ENCODE peak calls at places on chromosomes 7 and 10, in nine cellular contexts. One of them, this sample, is unnamed.
A peak's percentile ranks its signal among the peaks of the same experiment; 100 is the strongest.

GRCh38 chr7:80856769-80857168 is 62.1 kb downstream of the SEMA3C start:
- DNase-seq in H54: no peak
- DNase-seq in lower leg skin: no peak
- DNase-seq in ovary: no peak
- DNase-seq in K562: no peak
- DNase-seq in uterus: no peak
- DNase-seq in spleen: no peak
- DNase-seq in transverse colon: no peak
- DNase-seq in heart left ventricle: no peak
- DNase-seq in this sample: no peak

GRCh38 chr7:140390466-140391190 is 7.7 kb downstream of the SLC37A3 start:
- DNase-seq in H54: no peak
- DNase-seq in lower leg skin: no peak
- DNase-seq in ovary: no peak
- DNase-seq in K562: no peak
- DNase-seq in uterus: no peak
- DNase-seq in spleen: peak; percentile 72
- DNase-seq in transverse colon: no peak
- DNase-seq in heart left ventricle: no peak
- DNase-seq in this sample: no peak

GRCh38 chr7:140017543-140017942 is 45.2 kb downstream of the PARP12 start:
- DNase-seq in H54: no peak
- DNase-seq in lower leg skin: no peak
- DNase-seq in ovary: no peak
- DNase-seq in K562: no peak
- DNase-seq in uterus: no peak
- DNase-seq in spleen: peak; percentile 45
- DNase-seq in transverse colon: no peak
- DNase-seq in heart left ventricle: no peak
- DNase-seq in this sample: no peak

GRCh38 chr7:33959676-33960075 is 54.3 kb downstream of the BMPER start:
- DNase-seq in H54: no peak
- DNase-seq in lower leg skin: no peak
- DNase-seq in ovary: no peak
- DNase-seq in K562: no peak
- DNase-seq in uterus: no peak
- DNase-seq in spleen: no peak
- DNase-seq in transverse colon: no peak
- DNase-seq in heart left ventricle: no peak
- DNase-seq in this sample: no peak

GRCh38 chr7:129969881-129970446 is 17.2 kb upstream of the UBE2H start:
- DNase-seq in H54: peak; percentile 54
- DNase-seq in lower leg skin: peak; percentile 70
- DNase-seq in ovary: no peak
- DNase-seq in K562: peak; percentile 47
- DNase-seq in uterus: peak; percentile 36
- DNase-seq in spleen: peak; percentile 19
- DNase-seq in transverse colon: peak; percentile 41
- DNase-seq in heart left ventricle: no peak
- DNase-seq in this sample: no peak

GRCh38 chr7:143385891-143386781 is 5.0 kb downstream of the ZYX start:
- DNase-seq in H54: no peak
- DNase-seq in lower leg skin: no peak
- DNase-seq in ovary: peak; percentile 66
- DNase-seq in K562: no peak
- DNase-seq in uterus: peak; percentile 58
- DNase-seq in spleen: peak; percentile 88
- DNase-seq in transverse colon: no peak
- DNase-seq in heart left ventricle: no peak
- DNase-seq in this sample: peak; percentile 84

GRCh38 chr7:157633465-157634185 is 296.8 kb downstream of the DNAJB6 start:
- DNase-seq in H54: no peak
- DNase-seq in lower leg skin: no peak
- DNase-seq in ovary: no peak
- DNase-seq in K562: no peak
- DNase-seq in uterus: no peak
- DNase-seq in spleen: no peak
- DNase-seq in transverse colon: no peak
- DNase-seq in heart left ventricle: no peak
- DNase-seq in this sample: no peak

GRCh38 chr7:92837214-92837749 is 909 bp upstream of the CDK6 start:
- DNase-seq in H54: no peak
- DNase-seq in lower leg skin: no peak
- DNase-seq in ovary: no peak
- DNase-seq in K562: no peak
- DNase-seq in uterus: no peak
- DNase-seq in spleen: no peak
- DNase-seq in transverse colon: no peak
- DNase-seq in heart left ventricle: no peak
- DNase-seq in this sample: no peak

GRCh38 chr10:111824128-111824527 is 359.4 kb downstream of the GPAM start:
- DNase-seq in H54: no peak
- DNase-seq in lower leg skin: no peak
- DNase-seq in ovary: no peak
- DNase-seq in K562: no peak
- DNase-seq in uterus: no peak
- DNase-seq in spleen: no peak
- DNase-seq in transverse colon: no peak
- DNase-seq in heart left ventricle: no peak
- DNase-seq in this sample: peak; percentile 14

GRCh38 chr7:41579961-41580935 is 122.6 kb downstream of the INHBA start:
- DNase-seq in H54: peak; percentile 36
- DNase-seq in lower leg skin: no peak
- DNase-seq in ovary: no peak
- DNase-seq in K562: no peak
- DNase-seq in uterus: no peak
- DNase-seq in spleen: no peak
- DNase-seq in transverse colon: no peak
- DNase-seq in heart left ventricle: no peak
- DNase-seq in this sample: no peak

GRCh38 chr10:124093076-124093773 is at the start of gene CHST15:
- DNase-seq in H54: peak; percentile 86
- DNase-seq in lower leg skin: no peak
- DNase-seq in ovary: peak; percentile 72
- DNase-seq in K562: no peak
- DNase-seq in uterus: no peak
- DNase-seq in spleen: no peak
- DNase-seq in transverse colon: peak; percentile 46
- DNase-seq in heart left ventricle: peak; percentile 56
- DNase-seq in this sample: peak; percentile 46
- TF ChIP-seq POLR2A in H54: no peak
- TF ChIP-seq POLR2A in lower leg skin: no peak
- TF ChIP-seq POLR2A in ovary: no peak
- TF ChIP-seq POLR2A in K562: no peak
- TF ChIP-seq POLR2A in uterus: peak; percentile 52
- TF ChIP-seq POLR2A in spleen: no peak
- TF ChIP-seq POLR2A in transverse colon: peak; percentile 57
- TF ChIP-seq POLR2A in heart left ventricle: no peak
- TF ChIP-seq POLR2A in this sample: no peak

DNA sequence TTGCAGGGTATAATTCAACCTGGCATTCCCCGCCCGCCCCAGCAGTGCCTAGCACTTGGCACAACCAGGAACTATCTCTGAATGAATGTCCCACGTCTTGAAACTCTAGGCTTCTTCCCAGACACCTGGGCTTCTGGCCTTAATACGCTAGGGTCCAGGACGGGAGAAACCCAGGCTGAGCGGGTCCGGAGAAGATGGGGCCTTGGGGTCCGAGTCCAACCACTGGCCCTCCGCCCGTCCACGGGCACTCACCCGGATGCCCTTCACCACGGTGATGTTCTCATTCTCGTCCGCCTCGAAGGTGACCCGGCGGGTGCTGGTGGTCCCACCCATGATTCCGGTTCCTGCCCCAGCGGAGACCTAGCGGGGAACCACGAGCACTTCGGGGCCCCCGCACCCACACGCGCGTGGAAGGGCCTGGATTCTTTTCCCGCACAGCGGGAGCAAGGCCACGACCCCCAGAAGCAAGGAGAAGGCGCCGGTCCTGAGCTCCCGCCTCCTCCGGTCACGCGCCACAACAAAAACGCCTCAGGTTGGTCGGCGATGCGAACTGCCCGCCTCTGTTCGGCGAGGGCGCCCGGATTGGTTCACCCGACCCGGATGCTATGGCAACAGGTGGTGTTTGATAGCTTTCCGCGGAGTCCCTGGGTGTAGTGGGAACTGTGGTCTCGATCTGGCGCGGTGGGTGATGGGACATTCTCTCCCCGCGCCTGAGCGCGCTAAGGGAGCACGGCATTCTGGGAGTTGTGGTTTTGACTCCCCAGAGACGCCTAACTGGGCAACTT is at the start of gene CHCHD3:
- DNase-seq in H54: peak; percentile 95
- DNase-seq in lower leg skin: peak; percentile 98
- DNase-seq in ovary: peak; percentile 97
- DNase-seq in K562: peak; percentile 99
- DNase-seq in uterus: peak; percentile 97
- DNase-seq in spleen: peak; percentile 98
- DNase-seq in transverse colon: peak; percentile 98
- DNase-seq in heart left ventricle: peak; percentile 98
- DNase-seq in this sample: peak; percentile 100
- TF ChIP-seq POLR2A in H54: peak; percentile 85
- TF ChIP-seq POLR2A in lower leg skin: no peak
- TF ChIP-seq POLR2A in ovary: peak; percentile 26
- TF ChIP-seq POLR2A in K562: peak; percentile 96
- TF ChIP-seq POLR2A in uterus: peak; percentile 61
- TF ChIP-seq POLR2A in spleen: no peak
- TF ChIP-seq POLR2A in transverse colon: peak; percentile 82
- TF ChIP-seq POLR2A in heart left ventricle: peak; percentile 42
- TF ChIP-seq POLR2A in this sample: no peak

GRCh38 chr7:100431286-100431735 is 1.7 kb downstream of the MEPCE start:
- DNase-seq in H54: no peak
- DNase-seq in lower leg skin: no peak
- DNase-seq in ovary: peak; percentile 58
- DNase-seq in K562: no peak
- DNase-seq in uterus: no peak
- DNase-seq in spleen: peak; percentile 84
- DNase-seq in transverse colon: no peak
- DNase-seq in heart left ventricle: no peak
- DNase-seq in this sample: no peak

GRCh38 chr7:100433276-100433591 is 3.1 kb downstream of the PPP1R35 start:
- DNase-seq in H54: no peak
- DNase-seq in lower leg skin: no peak
- DNase-seq in ovary: no peak
- DNase-seq in K562: no peak
- DNase-seq in uterus: no peak
- DNase-seq in spleen: no peak
- DNase-seq in transverse colon: no peak
- DNase-seq in heart left ventricle: no peak
- DNase-seq in this sample: no peak

GRCh38 chr7:100433592-100434296 is 2.6 kb downstream of the PPP1R35 start:
- DNase-seq in H54: no peak
- DNase-seq in lower leg skin: no peak
- DNase-seq in ovary: no peak
- DNase-seq in K562: no peak
- DNase-seq in uterus: no peak
- DNase-seq in spleen: peak; percentile 69
- DNase-seq in transverse colon: no peak
- DNase-seq in heart left ventricle: no peak
- DNase-seq in this sample: no peak

GRCh38 chr7:100432053-100432452 is 2.4 kb downstream of the MEPCE start:
- DNase-seq in H54: no peak
- DNase-seq in lower leg skin: no peak
- DNase-seq in ovary: no peak
- DNase-seq in K562: no peak
- DNase-seq in uterus: no peak
- DNase-seq in spleen: no peak
- DNase-seq in transverse colon: no peak
- DNase-seq in heart left ventricle: no peak
- DNase-seq in this sample: no peak

DNA sequence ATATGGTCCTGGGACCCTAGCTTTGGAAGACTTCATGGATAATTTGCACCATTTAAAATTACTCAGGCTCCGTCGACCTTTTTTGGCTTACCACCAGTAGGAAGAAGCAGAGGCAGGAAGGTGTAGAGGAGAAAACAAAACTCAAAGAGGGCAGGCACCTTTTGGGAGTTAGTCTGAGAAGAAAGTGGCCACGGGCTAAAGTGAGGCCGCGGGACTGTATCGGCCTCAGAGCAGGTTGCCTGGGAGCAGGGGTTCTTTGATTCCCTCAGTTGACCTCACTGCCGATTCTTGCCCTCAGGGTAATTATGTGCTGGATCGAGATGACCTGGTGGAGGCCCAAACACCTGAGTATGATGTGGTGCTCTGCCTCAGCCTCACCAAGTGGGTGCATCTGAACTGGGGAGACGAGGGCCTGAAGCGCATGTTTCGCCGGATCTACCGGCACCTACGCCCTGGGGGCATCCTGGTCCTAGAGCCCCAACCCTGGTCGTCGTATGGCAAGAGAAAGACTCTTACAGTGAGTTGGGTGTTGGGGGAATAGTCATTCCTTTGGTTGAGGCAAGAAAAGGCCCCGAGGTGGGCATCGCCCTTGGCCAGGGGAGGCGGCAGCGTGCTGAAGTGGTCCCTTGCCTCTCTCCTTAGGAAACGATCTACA is 3.1 kb downstream of the MEPCE start:
- DNase-seq in H54: no peak
- DNase-seq in lower leg skin: no peak
- DNase-seq in ovary: no peak
- DNase-seq in K562: no peak
- DNase-seq in uterus: no peak
- DNase-seq in spleen: peak; percentile 76
- DNase-seq in transverse colon: no peak
- DNase-seq in heart left ventricle: no peak
- DNase-seq in this sample: no peak
- TF ChIP-seq POLR2A in H54: no peak
- TF ChIP-seq POLR2A in lower leg skin: no peak
- TF ChIP-seq POLR2A in ovary: no peak
- TF ChIP-seq POLR2A in K562: peak; percentile 5
- TF ChIP-seq POLR2A in uterus: no peak
- TF ChIP-seq POLR2A in spleen: no peak
- TF ChIP-seq POLR2A in transverse colon: no peak
- TF ChIP-seq POLR2A in heart left ventricle: no peak
- TF ChIP-seq POLR2A in this sample: no peak

DNA sequence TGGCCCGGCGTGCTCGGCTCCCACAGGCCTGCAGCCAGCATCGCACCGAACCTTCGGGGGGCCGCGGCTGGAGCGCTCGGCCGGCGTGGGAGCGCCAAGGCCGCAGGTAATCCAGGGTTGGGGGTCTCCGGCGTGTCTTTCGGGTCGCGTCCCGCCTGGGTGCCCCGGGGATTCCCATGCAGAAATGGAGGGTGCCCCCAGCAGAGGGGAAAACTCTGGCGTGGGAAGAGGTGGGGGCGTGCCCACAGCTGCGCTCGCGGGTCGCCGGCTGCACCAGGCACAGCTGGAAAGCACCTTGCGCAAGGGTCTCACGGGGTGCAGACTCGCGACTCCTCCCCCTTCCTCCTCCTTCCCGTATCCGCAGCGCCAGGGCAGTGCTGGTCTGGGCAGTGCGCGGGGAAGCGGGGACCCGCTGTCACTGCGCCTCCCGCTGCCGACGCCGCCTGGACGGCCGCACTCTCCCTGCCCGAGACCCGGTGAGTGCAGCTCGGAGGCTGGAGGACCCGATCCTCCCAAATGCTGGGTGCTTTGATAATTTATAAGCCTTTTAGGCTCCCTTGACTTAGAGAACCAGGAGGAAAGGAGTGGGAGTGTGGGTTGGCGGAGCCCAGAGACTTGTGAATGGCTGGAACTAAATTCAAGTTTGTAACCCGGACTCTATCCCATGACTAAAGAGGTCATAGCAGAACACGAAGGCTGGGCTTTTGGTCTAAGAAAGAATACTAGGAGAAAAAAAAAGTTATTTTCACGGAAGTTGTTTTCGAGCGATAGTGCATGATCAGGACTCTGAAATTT is 486 bp downstream of the MAP3K8 start:
- DNase-seq in H54: peak; percentile 70
- DNase-seq in lower leg skin: peak; percentile 92
- DNase-seq in ovary: peak; percentile 86
- DNase-seq in K562: peak; percentile 69
- DNase-seq in uterus: peak; percentile 89
- DNase-seq in spleen: peak; percentile 96
- DNase-seq in transverse colon: peak; percentile 88
- DNase-seq in heart left ventricle: peak; percentile 86
- DNase-seq in this sample: peak; percentile 82
- TF ChIP-seq POLR2A in H54: no peak
- TF ChIP-seq POLR2A in lower leg skin: peak; percentile 90
- TF ChIP-seq POLR2A in ovary: peak; percentile 94
- TF ChIP-seq POLR2A in K562: peak; percentile 67
- TF ChIP-seq POLR2A in uterus: peak; percentile 82
- TF ChIP-seq POLR2A in spleen: peak; percentile 89
- TF ChIP-seq POLR2A in transverse colon: peak; percentile 81
- TF ChIP-seq POLR2A in heart left ventricle: peak; percentile 29
- TF ChIP-seq POLR2A in this sample: no peak

This sample was measured in testis.